ENCODE peak calls at places on chromosomes 12 and 14, in five cellular contexts. I is body of pancreas; D is effector memory CD4-positive, alpha-beta T cell; S is cardiac muscle cell; R is right atrium auricular region. A is an unnamed sample.

GRCh38 chr12:116295327-116296263 is 18.1 kb upstream of the MED13L start:
- DNase-seq in R (no peak), I (no peak), S (peak; percentile 65), D (no peak), A (no peak)

GRCh38 chr12:76080017-76080728 is 4.3 kb downstream of the NAP1L1 start:
- DNase-seq in S (no peak), D (no peak), I (no peak), R (no peak), A (no peak)

GRCh38 chr14:30385925-30386324 is 173.0 kb upstream of the G2E3 start:
- DNase-seq in I (no peak), R (no peak), D (no peak), S (no peak), A (no peak)

GRCh38 chr14:70292716-70293115 is 66.8 kb downstream of the COX16 start:
- DNase-seq in S (no peak), I (no peak), R (no peak), D (no peak), A (no peak)

GRCh38 chr14:68784995-68785816 is 7.7 kb downstream of the ZFP36L1 start:
- DNase-seq in R (peak; percentile 63), I (peak; percentile 50), D (no peak), S (peak; percentile 74), A (no peak)

GRCh38 chr14:65239143-65239672 is 136.9 kb upstream of the MAX start:
- DNase-seq in S (peak; percentile 97), R (peak; percentile 65), I (peak; percentile 27), D (no peak), A (no peak)

GRCh38 chr14:62304172-62304571 is 542.0 kb downstream of the SNAPC1 start:
- DNase-seq in I (no peak), S (no peak), R (no peak), D (no peak), A (no peak)

GRCh38 chr12:981956-982355 is 9.1 kb upstream of the ERC1 start:
- DNase-seq in D (no peak), I (no peak), S (peak; percentile 34), R (no peak), A (no peak)

GRCh38 chr12:5390174-5390799 is 41.6 kb upstream of the NTF3 start:
- DNase-seq in D (no peak), R (no peak), S (no peak), I (no peak), A (no peak)

GRCh38 chr14:31543969-31544799 is 17.0 kb upstream of the NUBPL start:
- DNase-seq in R (no peak), I (no peak), S (peak; percentile 27), D (no peak), A (no peak)

GRCh38 chr12:53996188-53996885 is 3.6 kb upstream of the HOXC9 start:
- DNase-seq in R (no peak), S (no peak), I (no peak), D (no peak), A (no peak)

GRCh38 chr14:75851574-75851866 is 130.3 kb downstream of the TGFB3 start:
- DNase-seq in R (no peak), D (no peak), S (no peak), I (peak; percentile 21), A (no peak)

GRCh38 chr14:52455291-52456088 is 96.8 kb downstream of the TXNDC16 start:
- DNase-seq in S (peak; percentile 52), R (no peak), D (no peak), I (no peak), A (no peak)

GRCh38 chr12:7068240-7068993 is 7.9 kb downstream of the C1S start:
- DNase-seq in R (no peak), D (no peak), S (peak; percentile 81), I (no peak), A (no peak)

GRCh38 chr14:90726656-90727055 is 89.6 kb downstream of the TTC7B start:
- DNase-seq in S (peak; percentile 41), D (no peak), I (peak; percentile 38), R (no peak), A (no peak)

GRCh38 chr12:15364221-15365170 is 42.2 kb downstream of the PTPRO start:
- DNase-seq in D (no peak), I (no peak), R (no peak), S (peak; percentile 24), A (no peak)

GRCh38 chr12:212799-213526 is 994 bp downstream of the SLC6A12 start:
- DNase-seq in S (peak; percentile 37), R (no peak), I (peak; percentile 76), D (no peak), A (no peak)

GRCh38 chr12:10718279-10718821 is 4.8 kb downstream of the YBX3 start:
- DNase-seq in S (peak; percentile 68), R (no peak), I (no peak), D (no peak), A (no peak)

GRCh38 chr12:132253698-132254480 is 75.5 kb downstream of the GALNT9 start:
- DNase-seq in R (no peak), S (no peak), I (no peak), D (no peak), A (no peak)

GRCh38 chr14:73792476-73792875 is 59.2 kb upstream of the PTGR2 start:
- DNase-seq in D (no peak), S (no peak), I (no peak), R (no peak), A (no peak)
- H3K27ac ChIP-seq in D (no peak overlapping the region), S (no peak overlapping the region), I (no peak overlapping the region), R (no peak overlapping the region), A (no peak overlapping the region)

DNA sequence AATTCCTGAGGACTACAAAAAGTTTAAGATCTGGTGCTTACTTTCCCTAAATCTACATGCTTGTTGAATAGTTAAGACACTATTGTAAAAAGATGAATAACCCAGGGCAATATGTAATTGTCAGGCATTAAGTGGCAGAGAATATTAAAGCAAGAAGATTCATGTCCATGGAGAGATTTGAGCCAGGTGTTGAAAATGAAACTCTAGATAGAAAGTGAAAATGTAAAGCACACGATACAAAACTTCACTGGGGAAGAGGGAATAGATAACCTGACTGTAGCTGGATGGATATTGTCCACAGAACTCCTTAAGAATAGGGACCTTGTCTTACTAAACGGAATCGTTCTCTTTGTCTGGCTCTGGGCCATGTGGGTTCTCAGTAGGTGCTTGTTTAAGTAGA is 5.0 kb downstream of the CAND1 start:
- DNase-seq in R (no peak), I (no peak), S (no peak), D (no peak), A (no peak)
- H3K27ac ChIP-seq in R (no peak overlapping the region), I (no peak overlapping the region), S (no peak overlapping the region), D (no peak overlapping the region), A (no peak overlapping the region)

GRCh38 chr12:77830502-77830901 is at the start of gene NAV3:
- DNase-seq in D (no peak), S (peak; percentile 71), R (no peak), I (no peak), A (no peak)
- H3K27ac ChIP-seq in D (no peak within 1 kb of the TSS), S (no peak within 1 kb of the TSS), R (no peak within 1 kb of the TSS), I (peak within 1 kb of the TSS; percentile 39), A (peak within 1 kb of the TSS; percentile 8)

GRCh38 chr12:57454566-57455373 is at the start of gene INHBE:
- DNase-seq in S (peak; percentile 89), R (no peak), D (no peak), I (peak; percentile 63), A (no peak)

GRCh38 chr12:57458665-57459054 is 925 bp upstream of the GLI1 start:
- DNase-seq in D (no peak), I (no peak), S (no peak), R (no peak), A (no peak)

GRCh38 chr12:57456145-57456700 is 1.1 kb downstream of the INHBE start:
- DNase-seq in I (peak; percentile 67), D (no peak), S (peak; percentile 54), R (no peak), A (no peak)

GRCh38 chr12:57455374-57456144 is 452 bp downstream of the INHBE start:
- DNase-seq in R (no peak), D (no peak), I (no peak), S (no peak), A (no peak)

GRCh38 chr12:57456737-57457490 is 1.8 kb downstream of the INHBE start:
- DNase-seq in D (no peak), R (no peak), I (no peak), S (no peak), A (no peak)
- H3K27ac ChIP-seq in D (no peak overlapping the region), R (no peak overlapping the region), I (no peak overlapping the region), S (no peak overlapping the region), A (no peak overlapping the region)

DNA sequence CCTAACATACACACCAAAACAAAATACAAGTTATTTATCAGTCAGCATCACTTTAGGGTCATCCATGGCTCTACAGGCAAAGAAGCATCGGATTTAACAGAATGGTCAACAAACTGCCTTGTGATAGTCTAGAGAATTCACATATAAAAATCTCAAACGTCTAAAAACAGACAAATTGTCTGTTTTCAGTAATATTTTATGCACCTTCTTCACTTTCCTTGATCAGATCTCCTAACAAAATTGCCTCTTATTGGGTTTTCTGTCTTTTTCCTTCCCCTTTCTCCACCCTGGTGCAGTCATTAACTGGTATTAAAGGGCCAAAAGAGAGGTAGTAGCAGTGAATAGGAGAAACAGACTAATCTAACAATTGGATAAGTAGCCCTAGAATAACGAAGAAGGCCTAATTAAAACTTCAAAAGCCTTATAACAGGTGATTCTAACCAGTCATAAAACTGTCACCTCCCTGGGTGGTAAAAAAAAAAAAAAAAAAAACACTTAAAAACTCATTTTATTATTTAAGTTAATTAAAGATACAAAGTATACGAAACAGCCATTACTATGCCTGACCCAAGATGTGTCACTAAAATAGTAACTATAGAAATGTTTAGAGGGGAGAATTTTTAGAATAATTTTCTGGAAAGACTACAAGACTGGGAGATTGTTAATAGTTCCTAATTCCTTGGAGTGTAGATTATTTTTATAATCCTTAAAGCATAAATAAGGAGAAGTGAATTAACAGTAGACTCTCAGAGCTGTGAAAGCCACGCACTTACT is 1.5 kb downstream of the KIF21A start:
- DNase-seq in S (no peak), D (no peak), I (no peak), R (no peak), A (no peak)
- H3K27ac ChIP-seq in S (peak overlapping the region; percentile 90), D (no peak overlapping the region), I (peak overlapping the region; percentile 91), R (peak overlapping the region; percentile 95), A (peak overlapping the region; percentile 89)

DNA sequence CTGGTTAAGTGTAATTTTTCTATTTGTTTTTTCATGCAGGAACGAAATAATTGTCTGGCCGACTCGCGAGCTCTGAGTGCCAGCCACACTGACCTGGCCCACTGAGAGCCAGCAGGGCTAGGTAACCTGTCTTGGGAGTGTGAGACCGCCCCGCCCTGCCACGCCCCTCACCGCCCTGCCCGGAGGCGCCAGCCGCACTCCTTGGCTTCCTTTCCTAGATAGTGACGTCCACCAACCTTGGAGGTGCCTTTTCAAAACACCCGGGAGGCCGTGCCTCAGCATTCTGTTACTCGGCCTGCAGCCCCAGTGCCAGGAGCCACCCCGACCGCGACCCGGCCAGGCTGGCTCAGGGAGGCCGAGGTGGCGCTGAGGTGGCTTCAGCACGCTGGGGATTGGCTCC is 21.7 kb downstream of the XRCC3 start:
- DNase-seq in R (no peak), D (no peak), I (no peak), S (no peak), A (no peak)
- H3K27ac ChIP-seq in R (no peak overlapping the region), D (no peak overlapping the region), I (no peak overlapping the region), S (no peak overlapping the region), A (no peak overlapping the region)

GRCh38 chr12:127145543-127145928 is 1121.4 kb upstream of the TMEM132C start:
- DNase-seq in S (no peak), R (no peak), D (no peak), I (no peak), A (no peak)
- H3K27ac ChIP-seq in S (no peak overlapping the region), R (peak overlapping the region; percentile 46), D (no peak overlapping the region), I (no peak overlapping the region), A (no peak overlapping the region)

GRCh38 chr12:93676408-93677194 is 574 bp upstream of the CRADD start:
- DNase-seq in D (no peak), R (no peak), I (no peak), S (no peak), A (no peak)
- H3K27ac ChIP-seq in D (peak overlapping the region; percentile 58), R (peak overlapping the region; percentile 92), I (peak overlapping the region; percentile 99), S (peak overlapping the region; percentile 97), A (peak overlapping the region; percentile 96)